ENCODE peak calls at places on chromosomes 11 and 22, in ten cellular contexts. K is transverse colon; T is neural progenitor cell; S is naive thymus-derived CD4-positive, alpha-beta T cell; N is sigmoid colon; E is stomach; Q is Karpas-422; U is GM23338; A is heart left ventricle; J is mammary epithelial cell. X is an unnamed sample.

GRCh38 chr22:48918585-48919186 is 909.0 kb downstream of the BRD1 start:
- DNase-seq in E (peak; percentile 13), S (no peak), Q (no peak), J (no peak), T (peak; percentile 9), A (no peak), K (no peak), U (no peak), N (peak; percentile 17), X (no peak)

GRCh38 chr11:106821291-106821690 is 197.0 kb downstream of the GUCY1A2 start:
- DNase-seq in U (peak; percentile 14), J (no peak), S (no peak), N (no peak), Q (no peak), T (peak; percentile 58), K (no peak), E (no peak), A (no peak), X (no peak)

GRCh38 chr11:28729339-28729738 is 621.2 kb downstream of the METTL15 start:
- DNase-seq in Q (no peak), N (no peak), A (no peak), U (no peak), E (no peak), T (no peak), S (no peak), K (no peak), J (no peak), X (no peak)

GRCh38 chr22:22802346-22802970 is 85.2 kb upstream of the IGLL5 start:
- DNase-seq in U (peak; percentile 35), J (no peak), K (no peak), T (peak; percentile 26), N (no peak), S (peak; percentile 26), E (no peak), Q (peak; percentile 89), A (no peak), X (no peak)

GRCh38 chr22:40499187-40499753 is 128.9 kb downstream of the SGSM3 start:
- DNase-seq in S (no peak), N (no peak), J (peak; percentile 87), K (no peak), T (no peak), E (peak; percentile 37), A (no peak), Q (no peak), U (no peak), X (no peak)

GRCh38 chr22:50089231-50090140 is at the start of gene MOV10L1:
- DNase-seq in Q (no peak), E (no peak), S (no peak), T (no peak), N (no peak), K (no peak), U (peak; percentile 89), A (no peak), J (no peak), X (no peak)

GRCh38 chr22:44823396-44823795 is 71.0 kb downstream of the ARHGAP8 start:
- DNase-seq in A (no peak), N (peak; percentile 49), J (no peak), K (no peak), T (no peak), S (no peak), U (no peak), Q (no peak), E (no peak), X (no peak)

GRCh38 chr11:68998390-68998911 is 14.6 kb downstream of the MRGPRF start:
- DNase-seq in T (no peak), A (no peak), J (no peak), Q (no peak), N (peak; percentile 85), S (no peak), K (peak; percentile 24), E (no peak), U (no peak), X (no peak)

GRCh38 chr11:33158596-33158995 is 2.7 kb downstream of the CSTF3 start:
- DNase-seq in N (no peak), T (no peak), A (no peak), U (no peak), S (no peak), Q (no peak), E (no peak), J (no peak), K (no peak), X (no peak)

GRCh38 chr11:96333076-96333744 is 9.8 kb downstream of the MAML2 start:
- DNase-seq in Q (no peak), E (no peak), J (no peak), S (no peak), T (no peak), N (no peak), A (no peak), K (no peak), U (peak; percentile 44), X (no peak)

GRCh38 chr11:40187092-40187403 is 1272.4 kb downstream of the LRRC4C start:
- DNase-seq in S (no peak), T (no peak), N (no peak), J (no peak), A (no peak), U (no peak), Q (no peak), E (no peak), K (no peak), X (no peak)

GRCh38 chr11:93000511-93001476 is 31.3 kb downstream of the MTNR1B start:
- DNase-seq in E (no peak), S (no peak), T (no peak), U (no peak), K (no peak), A (no peak), N (no peak), J (peak; percentile 90), Q (no peak), X (no peak)

GRCh38 chr11:96036863-96037262 is 113.0 kb upstream of the MTMR2 start:
- DNase-seq in Q (no peak), T (no peak), J (no peak), S (no peak), N (no peak), E (no peak), U (no peak), K (no peak), A (no peak), X (no peak)

GRCh38 chr11:12502041-12502440 is 124.7 kb downstream of the PARVA start:
- DNase-seq in J (no peak), Q (no peak), T (no peak), S (no peak), K (no peak), E (no peak), A (no peak), U (no peak), N (no peak), X (no peak)

GRCh38 chr11:7666292-7666866 is 6.9 kb downstream of the CYB5R2 start:
- DNase-seq in S (no peak), U (no peak), N (no peak), A (no peak), T (no peak), J (no peak), K (no peak), Q (no peak), E (no peak), X (no peak)

GRCh38 chr22:30235687-30236170 is 10.8 kb downstream of the LIF start:
- DNase-seq in N (no peak), J (peak; percentile 82), E (no peak), K (no peak), T (no peak), S (no peak), Q (no peak), U (peak; percentile 56), A (no peak), X (peak; percentile 84)

GRCh38 chr11:15720460-15720859 is 605.7 kb downstream of the INSC start:
- DNase-seq in S (no peak), U (no peak), E (no peak), Q (no peak), K (no peak), N (no peak), J (no peak), T (no peak), A (no peak), X (no peak)

GRCh38 chr11:88579466-88579865 is 241.9 kb upstream of the CTSC start:
- DNase-seq in T (peak; percentile 3), E (no peak), J (no peak), U (no peak), S (no peak), Q (no peak), N (no peak), A (no peak), K (no peak), X (no peak)

GRCh38 chr11:114563077-114563476 is 3.4 kb upstream of the NXPE1 start:
- DNase-seq in A (no peak), N (no peak), T (no peak), S (no peak), K (no peak), U (no peak), Q (no peak), J (peak; percentile 8), E (no peak), X (no peak)

GRCh38 chr11:65571940-65572339 is 398 bp upstream of the FAM89B start:
- DNase-seq in K (peak; percentile 44), A (no peak), J (peak; percentile 63), E (peak; percentile 36), S (no peak), Q (peak; percentile 59), N (no peak), T (peak; percentile 86), U (peak; percentile 87), X (no peak)
- H3K4me1 ChIP-seq in K (peaks cover 50% of the 10 kb centered on the region), A (peaks cover 72% of the 10 kb centered on the region), J (peaks cover 58% of the 10 kb centered on the region), E (peaks cover 81% of the 10 kb centered on the region), S (peaks cover 55% of the 10 kb centered on the region), Q (peaks cover 59% of the 10 kb centered on the region), N (peaks cover 75% of the 10 kb centered on the region), T (peaks cover 27% of the 10 kb centered on the region), U (peaks cover 31% of the 10 kb centered on the region), X (peaks cover 54% of the 10 kb centered on the region)

DNA sequence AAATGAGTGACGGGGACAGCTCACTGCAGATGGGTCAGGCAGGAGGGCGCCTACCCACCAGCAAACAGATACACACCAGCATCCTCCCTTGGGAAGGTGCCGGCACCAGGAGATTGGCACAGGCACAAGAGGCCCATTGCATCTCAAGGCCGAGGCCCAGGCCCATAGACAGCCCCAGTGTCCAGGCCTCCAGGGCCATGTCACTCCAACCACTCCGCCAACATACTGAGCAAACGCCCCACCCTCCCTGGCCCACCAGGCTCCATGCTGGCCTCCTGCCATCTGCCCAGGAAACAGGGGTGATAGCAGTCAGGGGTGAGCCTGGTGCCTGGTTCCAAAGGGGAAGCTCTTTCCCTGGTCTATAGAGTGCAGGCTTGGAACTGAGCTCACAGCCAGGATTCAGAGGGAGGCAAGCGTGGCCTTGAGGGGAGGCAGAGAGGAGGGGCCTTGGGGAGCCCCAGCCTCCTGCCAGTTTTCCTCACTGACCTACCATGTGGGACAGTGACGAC is 34.7 kb downstream of the PISD start:
- DNase-seq in N (no peak), E (peak; percentile 37), U (no peak), Q (no peak), K (no peak), J (no peak), A (no peak), S (no peak), T (no peak), X (no peak)
- H3K27ac ChIP-seq in N (peak overlapping the region; percentile 66), E (peak overlapping the region; percentile 66), U (no peak overlapping the region), Q (no peak overlapping the region), K (peak overlapping the region; percentile 42), J (no peak overlapping the region), A (no peak overlapping the region), S (peak overlapping the region; percentile 95), T (no peak overlapping the region), X (peak overlapping the region; percentile 72)

GRCh38 chr11:119625206-119625988 is 103.6 kb downstream of the NECTIN1 start:
- DNase-seq in T (no peak), U (no peak), S (no peak), N (peak; percentile 39), Q (no peak), K (no peak), E (no peak), A (peak; percentile 43), J (no peak), X (no peak)
- H3K4me3 ChIP-seq in T (no peak overlapping the region), U (no peak overlapping the region), S (no peak overlapping the region), N (no peak overlapping the region), Q (no peak overlapping the region), K (no peak overlapping the region), E (no peak overlapping the region), A (no peak overlapping the region), J (no peak overlapping the region), X (no peak overlapping the region)

GRCh38 chr11:128697645-128698174 is 3.8 kb downstream of the FLI1 start:
- DNase-seq in S (no peak), J (no peak), Q (no peak), U (no peak), K (no peak), N (no peak), A (no peak), T (no peak), E (no peak), X (no peak)
- H3K4me1 ChIP-seq in S (peaks cover 68% of the 10 kb centered on the region), J (peaks cover 11% of the 10 kb centered on the region), Q (peaks cover 22% of the 10 kb centered on the region), U (peaks cover 10% of the 10 kb centered on the region), K (no peaks in the 10 kb centered on the region), N (peaks cover 27% of the 10 kb centered on the region), A (peaks cover 49% of the 10 kb centered on the region), T (peaks cover 24% of the 10 kb centered on the region), E (peaks cover 57% of the 10 kb centered on the region), X (peaks cover 20% of the 10 kb centered on the region)

X was measured in thyroid gland.